ENCODE peak calls at places on chromosome 17, in ten cellular contexts. One of them, this sample, is unnamed.

GRCh38 chr17:30554839-30555751 is 77.9 kb downstream of the GOSR1 start:
- DNase-seq in lower leg skin: peak; percentile 72
- DNase-seq in IMR-90: peak; percentile 15
- DNase-seq in RWPE1: no peak
- DNase-seq in nephron progenitor cell: no peak
- DNase-seq in B cell: no peak
- DNase-seq in CD8-positive, alpha-beta T cell: no peak
- DNase-seq in dorsolateral prefrontal cortex: no peak
- DNase-seq in GM13977: no peak
- DNase-seq in activated CD8-positive, alpha-beta T cell treated with anti-CD3 and anti-CD28 coated beads for 36 hours: peak; percentile 15
- DNase-seq in this sample: no peak

GRCh38 chr17:63382826-63383225 is 63.3 kb downstream of the CYB561 start:
- DNase-seq in lower leg skin: no peak
- DNase-seq in IMR-90: peak; percentile 71
- DNase-seq in RWPE1: peak; percentile 29
- DNase-seq in nephron progenitor cell: no peak
- DNase-seq in B cell: no peak
- DNase-seq in CD8-positive, alpha-beta T cell: no peak
- DNase-seq in dorsolateral prefrontal cortex: no peak
- DNase-seq in GM13977: no peak
- DNase-seq in activated CD8-positive, alpha-beta T cell treated with anti-CD3 and anti-CD28 coated beads for 36 hours: no peak
- DNase-seq in this sample: no peak

GRCh38 chr17:45332989-45333701 is 16.3 kb upstream of the MAP3K14 start:
- DNase-seq in lower leg skin: peak; percentile 71
- DNase-seq in IMR-90: no peak
- DNase-seq in RWPE1: no peak
- DNase-seq in nephron progenitor cell: no peak
- DNase-seq in B cell: peak; percentile 53
- DNase-seq in CD8-positive, alpha-beta T cell: no peak
- DNase-seq in dorsolateral prefrontal cortex: no peak
- DNase-seq in GM13977: peak; percentile 61
- DNase-seq in activated CD8-positive, alpha-beta T cell treated with anti-CD3 and anti-CD28 coated beads for 36 hours: peak; percentile 47
- DNase-seq in this sample: peak; percentile 72

GRCh38 chr17:65553646-65554567 is 7.5 kb downstream of the AXIN2 start:
- DNase-seq in lower leg skin: no peak
- DNase-seq in IMR-90: peak; percentile 17
- DNase-seq in RWPE1: no peak
- DNase-seq in nephron progenitor cell: no peak
- DNase-seq in B cell: no peak
- DNase-seq in CD8-positive, alpha-beta T cell: no peak
- DNase-seq in dorsolateral prefrontal cortex: no peak
- DNase-seq in GM13977: no peak
- DNase-seq in activated CD8-positive, alpha-beta T cell treated with anti-CD3 and anti-CD28 coated beads for 36 hours: no peak
- DNase-seq in this sample: no peak

GRCh38 chr17:72967963-72968585 is 124.4 kb downstream of the SLC39A11 start:
- DNase-seq in lower leg skin: no peak
- DNase-seq in IMR-90: peak; percentile 10
- DNase-seq in RWPE1: no peak
- DNase-seq in nephron progenitor cell: no peak
- DNase-seq in B cell: no peak
- DNase-seq in CD8-positive, alpha-beta T cell: no peak
- DNase-seq in dorsolateral prefrontal cortex: no peak
- DNase-seq in GM13977: no peak
- DNase-seq in activated CD8-positive, alpha-beta T cell treated with anti-CD3 and anti-CD28 coated beads for 36 hours: no peak
- DNase-seq in this sample: no peak

GRCh38 chr17:8965394-8966168 is at the start of gene PIK3R5:
- DNase-seq in lower leg skin: peak; percentile 89
- DNase-seq in IMR-90: no peak
- DNase-seq in RWPE1: peak; percentile 88
- DNase-seq in nephron progenitor cell: peak; percentile 73
- DNase-seq in B cell: peak; percentile 96
- DNase-seq in CD8-positive, alpha-beta T cell: peak; percentile 76
- DNase-seq in dorsolateral prefrontal cortex: no peak
- DNase-seq in GM13977: peak; percentile 94
- DNase-seq in activated CD8-positive, alpha-beta T cell treated with anti-CD3 and anti-CD28 coated beads for 36 hours: peak; percentile 81
- DNase-seq in this sample: peak; percentile 93

GRCh38 chr17:4953461-4953961 is 2.6 kb downstream of the ENO3 start:
- DNase-seq in lower leg skin: no peak
- DNase-seq in IMR-90: peak; percentile 76
- DNase-seq in RWPE1: no peak
- DNase-seq in nephron progenitor cell: no peak
- DNase-seq in B cell: no peak
- DNase-seq in CD8-positive, alpha-beta T cell: no peak
- DNase-seq in dorsolateral prefrontal cortex: no peak
- DNase-seq in GM13977: no peak
- DNase-seq in activated CD8-positive, alpha-beta T cell treated with anti-CD3 and anti-CD28 coated beads for 36 hours: no peak
- DNase-seq in this sample: no peak

GRCh38 chr17:46144246-46144645 is 49.0 kb downstream of the KANSL1 start:
- DNase-seq in lower leg skin: no peak
- DNase-seq in IMR-90: no peak
- DNase-seq in RWPE1: no peak
- DNase-seq in nephron progenitor cell: no peak
- DNase-seq in B cell: no peak
- DNase-seq in CD8-positive, alpha-beta T cell: no peak
- DNase-seq in dorsolateral prefrontal cortex: no peak
- DNase-seq in GM13977: no peak
- DNase-seq in activated CD8-positive, alpha-beta T cell treated with anti-CD3 and anti-CD28 coated beads for 36 hours: no peak
- DNase-seq in this sample: no peak

GRCh38 chr17:13643196-13643595 is 41.5 kb upstream of the HS3ST3A1 start:
- DNase-seq in lower leg skin: no peak
- DNase-seq in IMR-90: no peak
- DNase-seq in RWPE1: no peak
- DNase-seq in nephron progenitor cell: no peak
- DNase-seq in B cell: no peak
- DNase-seq in CD8-positive, alpha-beta T cell: no peak
- DNase-seq in dorsolateral prefrontal cortex: no peak
- DNase-seq in GM13977: no peak
- DNase-seq in activated CD8-positive, alpha-beta T cell treated with anti-CD3 and anti-CD28 coated beads for 36 hours: no peak
- DNase-seq in this sample: no peak

GRCh38 chr17:58052951-58053715 is 30.1 kb upstream of the DYNLL2 start:
- DNase-seq in lower leg skin: peak; percentile 37
- DNase-seq in IMR-90: no peak
- DNase-seq in RWPE1: no peak
- DNase-seq in nephron progenitor cell: no peak
- DNase-seq in B cell: no peak
- DNase-seq in CD8-positive, alpha-beta T cell: no peak
- DNase-seq in dorsolateral prefrontal cortex: peak; percentile 49
- DNase-seq in GM13977: no peak
- DNase-seq in activated CD8-positive, alpha-beta T cell treated with anti-CD3 and anti-CD28 coated beads for 36 hours: peak; percentile 60
- DNase-seq in this sample: no peak

GRCh38 chr17:59754547-59754946 is 47.1 kb downstream of the VMP1 start:
- DNase-seq in lower leg skin: no peak
- DNase-seq in IMR-90: peak; percentile 98
- DNase-seq in RWPE1: peak; percentile 73
- DNase-seq in nephron progenitor cell: no peak
- DNase-seq in B cell: no peak
- DNase-seq in CD8-positive, alpha-beta T cell: no peak
- DNase-seq in dorsolateral prefrontal cortex: no peak
- DNase-seq in GM13977: no peak
- DNase-seq in activated CD8-positive, alpha-beta T cell treated with anti-CD3 and anti-CD28 coated beads for 36 hours: peak; percentile 31
- DNase-seq in this sample: no peak

GRCh38 chr17:31256936-31257335 is 40.1 kb downstream of the OMG start:
- DNase-seq in lower leg skin: no peak
- DNase-seq in IMR-90: no peak
- DNase-seq in RWPE1: no peak
- DNase-seq in nephron progenitor cell: no peak
- DNase-seq in B cell: no peak
- DNase-seq in CD8-positive, alpha-beta T cell: no peak
- DNase-seq in dorsolateral prefrontal cortex: no peak
- DNase-seq in GM13977: no peak
- DNase-seq in activated CD8-positive, alpha-beta T cell treated with anti-CD3 and anti-CD28 coated beads for 36 hours: no peak
- DNase-seq in this sample: no peak

GRCh38 chr17:10618202-10618635 is 38.9 kb downstream of the MYH3 start:
- DNase-seq in lower leg skin: peak; percentile 88
- DNase-seq in IMR-90: peak; percentile 57
- DNase-seq in RWPE1: peak; percentile 75
- DNase-seq in nephron progenitor cell: peak; percentile 73
- DNase-seq in B cell: peak; percentile 71
- DNase-seq in CD8-positive, alpha-beta T cell: peak; percentile 53
- DNase-seq in dorsolateral prefrontal cortex: peak; percentile 63
- DNase-seq in GM13977: peak; percentile 78
- DNase-seq in activated CD8-positive, alpha-beta T cell treated with anti-CD3 and anti-CD28 coated beads for 36 hours: peak; percentile 69
- DNase-seq in this sample: peak; percentile 80

GRCh38 chr17:11943759-11944347 is 53.4 kb downstream of the ZNF18 start:
- DNase-seq in lower leg skin: no peak
- DNase-seq in IMR-90: no peak
- DNase-seq in RWPE1: peak; percentile 59
- DNase-seq in nephron progenitor cell: no peak
- DNase-seq in B cell: no peak
- DNase-seq in CD8-positive, alpha-beta T cell: no peak
- DNase-seq in dorsolateral prefrontal cortex: no peak
- DNase-seq in GM13977: no peak
- DNase-seq in activated CD8-positive, alpha-beta T cell treated with anti-CD3 and anti-CD28 coated beads for 36 hours: no peak
- DNase-seq in this sample: no peak

GRCh38 chr17:76681222-76682137 is 29.3 kb downstream of the MXRA7 start:
- DNase-seq in lower leg skin: no peak
- DNase-seq in IMR-90: peak; percentile 63
- DNase-seq in RWPE1: peak; percentile 51
- DNase-seq in nephron progenitor cell: peak; percentile 83
- DNase-seq in B cell: no peak
- DNase-seq in CD8-positive, alpha-beta T cell: peak; percentile 72
- DNase-seq in dorsolateral prefrontal cortex: peak; percentile 80
- DNase-seq in GM13977: peak; percentile 79
- DNase-seq in activated CD8-positive, alpha-beta T cell treated with anti-CD3 and anti-CD28 coated beads for 36 hours: peak; percentile 87
- DNase-seq in this sample: peak; percentile 80

GRCh38 chr17:47895856-47896671 is at the start of gene SP2:
- DNase-seq in lower leg skin: peak; percentile 100
- DNase-seq in IMR-90: peak; percentile 100
- DNase-seq in RWPE1: peak; percentile 100
- DNase-seq in nephron progenitor cell: peak; percentile 98
- DNase-seq in B cell: peak; percentile 95
- DNase-seq in CD8-positive, alpha-beta T cell: peak; percentile 99
- DNase-seq in dorsolateral prefrontal cortex: peak; percentile 99
- DNase-seq in GM13977: peak; percentile 98
- DNase-seq in activated CD8-positive, alpha-beta T cell treated with anti-CD3 and anti-CD28 coated beads for 36 hours: peak; percentile 100
- DNase-seq in this sample: peak; percentile 99
- TF ChIP-seq CTCF in lower leg skin: no peak
- TF ChIP-seq CTCF in IMR-90: no peak
- TF ChIP-seq CTCF in RWPE1: no peak
- TF ChIP-seq CTCF in nephron progenitor cell: no peak
- TF ChIP-seq CTCF in B cell: no peak
- TF ChIP-seq CTCF in CD8-positive, alpha-beta T cell: no peak
- TF ChIP-seq CTCF in dorsolateral prefrontal cortex: peak; percentile 57
- TF ChIP-seq CTCF in GM13977: peak; percentile 15
- TF ChIP-seq CTCF in activated CD8-positive, alpha-beta T cell treated with anti-CD3 and anti-CD28 coated beads for 36 hours: no peak
- TF ChIP-seq CTCF in this sample: no peak

GRCh38 chr17:21119247-21119944 is 7.4 kb upstream of the DHRS7B start:
- DNase-seq in lower leg skin: peak; percentile 95
- DNase-seq in IMR-90: peak; percentile 61
- DNase-seq in RWPE1: peak; percentile 67
- DNase-seq in nephron progenitor cell: peak; percentile 65
- DNase-seq in B cell: peak; percentile 71
- DNase-seq in CD8-positive, alpha-beta T cell: peak; percentile 71
- DNase-seq in dorsolateral prefrontal cortex: peak; percentile 64
- DNase-seq in GM13977: peak; percentile 78
- DNase-seq in activated CD8-positive, alpha-beta T cell treated with anti-CD3 and anti-CD28 coated beads for 36 hours: peak; percentile 79
- DNase-seq in this sample: peak; percentile 78

GRCh38 chr17:21124096-21124495 is 2.7 kb upstream of the DHRS7B start:
- DNase-seq in lower leg skin: no peak
- DNase-seq in IMR-90: no peak
- DNase-seq in RWPE1: no peak
- DNase-seq in nephron progenitor cell: no peak
- DNase-seq in B cell: no peak
- DNase-seq in CD8-positive, alpha-beta T cell: no peak
- DNase-seq in dorsolateral prefrontal cortex: no peak
- DNase-seq in GM13977: no peak
- DNase-seq in activated CD8-positive, alpha-beta T cell treated with anti-CD3 and anti-CD28 coated beads for 36 hours: no peak
- DNase-seq in this sample: no peak

GRCh38 chr17:21125862-21126261 is 902 bp upstream of the DHRS7B start:
- DNase-seq in lower leg skin: no peak
- DNase-seq in IMR-90: no peak
- DNase-seq in RWPE1: no peak
- DNase-seq in nephron progenitor cell: no peak
- DNase-seq in B cell: peak; percentile 57
- DNase-seq in CD8-positive, alpha-beta T cell: peak; percentile 67
- DNase-seq in dorsolateral prefrontal cortex: no peak
- DNase-seq in GM13977: no peak
- DNase-seq in activated CD8-positive, alpha-beta T cell treated with anti-CD3 and anti-CD28 coated beads for 36 hours: peak; percentile 75
- DNase-seq in this sample: no peak

DNA sequence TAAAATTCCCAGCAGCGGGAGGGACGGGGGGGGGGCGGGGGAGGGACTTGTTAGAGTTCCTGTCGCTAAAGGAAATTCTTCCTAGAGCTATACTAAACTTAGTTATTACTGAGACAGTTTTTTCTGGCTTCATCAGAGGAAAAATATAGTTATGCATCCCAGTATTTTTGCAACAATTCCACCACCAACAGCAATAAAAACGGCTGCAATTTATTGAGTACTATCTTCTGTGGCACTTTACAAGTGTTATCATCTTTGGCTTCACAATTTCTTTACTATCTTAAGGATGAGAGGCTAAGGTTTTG is 6.9 kb upstream of the DHRS7B start:
- DNase-seq in lower leg skin: no peak
- DNase-seq in IMR-90: no peak
- DNase-seq in RWPE1: no peak
- DNase-seq in nephron progenitor cell: no peak
- DNase-seq in B cell: no peak
- DNase-seq in CD8-positive, alpha-beta T cell: no peak
- DNase-seq in dorsolateral prefrontal cortex: no peak
- DNase-seq in GM13977: no peak
- DNase-seq in activated CD8-positive, alpha-beta T cell treated with anti-CD3 and anti-CD28 coated beads for 36 hours: no peak
- DNase-seq in this sample: no peak
- TF ChIP-seq CTCF in lower leg skin: no peak
- TF ChIP-seq CTCF in IMR-90: no peak
- TF ChIP-seq CTCF in RWPE1: peak; percentile 57
- TF ChIP-seq CTCF in nephron progenitor cell: no peak
- TF ChIP-seq CTCF in B cell: peak; percentile 23
- TF ChIP-seq CTCF in CD8-positive, alpha-beta T cell: peak; percentile 13
- TF ChIP-seq CTCF in dorsolateral prefrontal cortex: peak; percentile 10
- TF ChIP-seq CTCF in GM13977: no peak
- TF ChIP-seq CTCF in activated CD8-positive, alpha-beta T cell treated with anti-CD3 and anti-CD28 coated beads for 36 hours: peak; percentile 30
- TF ChIP-seq CTCF in this sample: no peak

GRCh38 chr17:41786227-41787020 is at the start of gene JUP:
- DNase-seq in lower leg skin: peak; percentile 100
- DNase-seq in IMR-90: peak; percentile 99
- DNase-seq in RWPE1: peak; percentile 99
- DNase-seq in nephron progenitor cell: peak; percentile 100
- DNase-seq in B cell: peak; percentile 96
- DNase-seq in CD8-positive, alpha-beta T cell: peak; percentile 84
- DNase-seq in dorsolateral prefrontal cortex: peak; percentile 100
- DNase-seq in GM13977: peak; percentile 99
- DNase-seq in activated CD8-positive, alpha-beta T cell treated with anti-CD3 and anti-CD28 coated beads for 36 hours: peak; percentile 93
- DNase-seq in this sample: peak; percentile 95
- TF ChIP-seq CTCF in lower leg skin: no peak
- TF ChIP-seq CTCF in IMR-90: peak; percentile 52
- TF ChIP-seq CTCF in RWPE1: peak; percentile 76
- TF ChIP-seq CTCF in nephron progenitor cell: peak; percentile 71
- TF ChIP-seq CTCF in B cell: peak; percentile 78
- TF ChIP-seq CTCF in CD8-positive, alpha-beta T cell: peak; percentile 27
- TF ChIP-seq CTCF in dorsolateral prefrontal cortex: peak; percentile 58
- TF ChIP-seq CTCF in GM13977: peak; percentile 64
- TF ChIP-seq CTCF in activated CD8-positive, alpha-beta T cell treated with anti-CD3 and anti-CD28 coated beads for 36 hours: peak; percentile 60
- TF ChIP-seq CTCF in this sample: peak; percentile 46

DNA sequence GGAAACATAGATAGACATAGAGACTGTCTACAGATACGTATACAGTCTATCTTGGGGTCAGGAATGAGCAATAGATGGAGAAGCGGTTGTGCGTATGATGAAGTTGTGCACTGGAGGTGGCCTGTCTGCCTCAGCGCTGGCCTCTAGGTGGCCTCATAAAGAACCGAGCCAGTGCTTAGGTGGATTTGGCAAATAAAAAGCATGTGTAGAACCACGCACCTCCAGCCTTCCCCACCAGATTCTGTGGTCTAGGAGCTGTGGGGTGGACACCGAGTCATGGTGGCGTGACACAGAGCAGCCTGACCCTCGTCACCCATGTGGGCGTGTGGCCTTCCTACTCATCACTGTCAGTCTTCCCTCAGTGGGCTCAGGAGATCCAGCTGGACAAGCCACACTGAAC is 34.0 kb downstream of the PGS1 start:
- DNase-seq in lower leg skin: no peak
- DNase-seq in IMR-90: peak; percentile 36
- DNase-seq in RWPE1: no peak
- DNase-seq in nephron progenitor cell: no peak
- DNase-seq in B cell: no peak
- DNase-seq in CD8-positive, alpha-beta T cell: no peak
- DNase-seq in dorsolateral prefrontal cortex: no peak
- DNase-seq in GM13977: peak; percentile 41
- DNase-seq in activated CD8-positive, alpha-beta T cell treated with anti-CD3 and anti-CD28 coated beads for 36 hours: peak; percentile 68
- DNase-seq in this sample: no peak
- TF ChIP-seq CTCF in lower leg skin: no peak
- TF ChIP-seq CTCF in IMR-90: peak; percentile 37
- TF ChIP-seq CTCF in RWPE1: no peak
- TF ChIP-seq CTCF in nephron progenitor cell: peak; percentile 39
- TF ChIP-seq CTCF in B cell: no peak
- TF ChIP-seq CTCF in CD8-positive, alpha-beta T cell: peak; percentile 23
- TF ChIP-seq CTCF in dorsolateral prefrontal cortex: peak; percentile 27
- TF ChIP-seq CTCF in GM13977: peak; percentile 48
- TF ChIP-seq CTCF in activated CD8-positive, alpha-beta T cell treated with anti-CD3 and anti-CD28 coated beads for 36 hours: peak; percentile 56
- TF ChIP-seq CTCF in this sample: peak; percentile 43

This sample was measured in GM10248.